ENCODE peak calls at places on chromosomes 2 and 18, in six cellular contexts. One of them, this sample, is unnamed.

GRCh38 chr2:73227086-73227485 is 6.0 kb downstream of the PRADC1 start:
- DNase-seq in lower lobe of right lung: no peak
- DNase-seq in PC-9: no peak
- DNase-seq in heart right ventricle: no peak
- DNase-seq in K562: no peak
- DNase-seq in WTC11: no peak
- DNase-seq in this sample: no peak

GRCh38 chr2:182148344-182148743 is 162.7 kb downstream of the PPP1R1C start:
- DNase-seq in lower lobe of right lung: no peak
- DNase-seq in PC-9: no peak
- DNase-seq in heart right ventricle: no peak
- DNase-seq in WTC11: no peak
- DNase-seq in K562: no peak
- DNase-seq in this sample: no peak

GRCh38 chr2:110864176-110864575 is 131.8 kb downstream of the ACOXL start:
- DNase-seq in heart right ventricle: no peak
- DNase-seq in lower lobe of right lung: no peak
- DNase-seq in PC-9: no peak
- DNase-seq in WTC11: no peak
- DNase-seq in K562: no peak
- DNase-seq in this sample: no peak

GRCh38 chr2:176128172-176129012 is 1.1 kb upstream of the HOXD8 start:
- DNase-seq in PC-9: no peak
- DNase-seq in heart right ventricle: no peak
- DNase-seq in lower lobe of right lung: no peak
- DNase-seq in K562: no peak
- DNase-seq in WTC11: peak
- DNase-seq in this sample: no peak

GRCh38 chr18:28485210-28485801 is 308.4 kb upstream of the CDH2 start:
- DNase-seq in heart right ventricle: no peak
- DNase-seq in lower lobe of right lung: no peak
- DNase-seq in PC-9: no peak
- DNase-seq in K562: no peak
- DNase-seq in WTC11: no peak
- DNase-seq in this sample: no peak

GRCh38 chr2:16666453-16666801 is 793 bp upstream of the CYRIA start:
- DNase-seq in WTC11: peak
- DNase-seq in lower lobe of right lung: no peak
- DNase-seq in K562: no peak
- DNase-seq in PC-9: no peak
- DNase-seq in heart right ventricle: peak
- DNase-seq in this sample: no peak

GRCh38 chr2:182573553-182573952 is 142.5 kb upstream of the DNAJC10 start:
- DNase-seq in heart right ventricle: no peak
- DNase-seq in WTC11: no peak
- DNase-seq in K562: no peak
- DNase-seq in PC-9: no peak
- DNase-seq in lower lobe of right lung: no peak
- DNase-seq in this sample: no peak

GRCh38 chr2:46336560-46336959 is 39.4 kb downstream of the EPAS1 start:
- DNase-seq in WTC11: no peak
- DNase-seq in heart right ventricle: no peak
- DNase-seq in K562: no peak
- DNase-seq in PC-9: no peak
- DNase-seq in lower lobe of right lung: no peak
- DNase-seq in this sample: no peak

GRCh38 chr2:220504890-220505564 is 877.6 kb downstream of the SLC4A3 start:
- DNase-seq in heart right ventricle: no peak
- DNase-seq in WTC11: peak
- DNase-seq in lower lobe of right lung: no peak
- DNase-seq in K562: no peak
- DNase-seq in PC-9: peak
- DNase-seq in this sample: no peak

GRCh38 chr2:126657146-126657635 is 1.2 kb downstream of the GYPC start:
- DNase-seq in K562: peak
- DNase-seq in WTC11: peak
- DNase-seq in PC-9: no peak
- DNase-seq in heart right ventricle: peak
- DNase-seq in lower lobe of right lung: peak
- DNase-seq in this sample: peak

GRCh38 chr2:201378496-201379397 is 21.6 kb upstream of the FLACC1 start:
- DNase-seq in PC-9: no peak
- DNase-seq in WTC11: no peak
- DNase-seq in lower lobe of right lung: no peak
- DNase-seq in heart right ventricle: no peak
- DNase-seq in K562: no peak
- DNase-seq in this sample: no peak

GRCh38 chr2:52034706-52035105 is 1002.8 kb upstream of the NRXN1 start:
- DNase-seq in WTC11: no peak
- DNase-seq in lower lobe of right lung: no peak
- DNase-seq in heart right ventricle: no peak
- DNase-seq in PC-9: no peak
- DNase-seq in K562: no peak
- DNase-seq in this sample: no peak

GRCh38 chr18:12515550-12515949 is 107.8 kb downstream of the PRELID3A start:
- DNase-seq in K562: no peak
- DNase-seq in PC-9: no peak
- DNase-seq in lower lobe of right lung: no peak
- DNase-seq in heart right ventricle: no peak
- DNase-seq in WTC11: no peak
- DNase-seq in this sample: no peak

GRCh38 chr2:170314744-170315447 is 136.9 kb downstream of the MYO3B start:
- DNase-seq in lower lobe of right lung: no peak
- DNase-seq in PC-9: no peak
- DNase-seq in K562: no peak
- DNase-seq in heart right ventricle: no peak
- DNase-seq in WTC11: no peak
- DNase-seq in this sample: no peak

GRCh38 chr2:138516030-138516704 is 14.6 kb downstream of the SPOPL start:
- DNase-seq in K562: no peak
- DNase-seq in PC-9: no peak
- DNase-seq in WTC11: no peak
- DNase-seq in heart right ventricle: no peak
- DNase-seq in lower lobe of right lung: no peak
- DNase-seq in this sample: no peak

GRCh38 chr2:239824051-239824694 is 201.0 kb downstream of the NDUFA10 start:
- DNase-seq in PC-9: peak
- DNase-seq in K562: peak
- DNase-seq in heart right ventricle: no peak
- DNase-seq in lower lobe of right lung: no peak
- DNase-seq in WTC11: peak
- DNase-seq in this sample: no peak

GRCh38 chr2:121627525-121628050 is 21.7 kb downstream of the CLASP1 start:
- DNase-seq in K562: peak
- DNase-seq in heart right ventricle: no peak
- DNase-seq in PC-9: no peak
- DNase-seq in lower lobe of right lung: no peak
- DNase-seq in WTC11: no peak
- DNase-seq in this sample: no peak

GRCh38 chr2:1024981-1025380 is 74.3 kb downstream of the SNTG2 start:
- DNase-seq in WTC11: no peak
- DNase-seq in PC-9: no peak
- DNase-seq in K562: no peak
- DNase-seq in heart right ventricle: no peak
- DNase-seq in lower lobe of right lung: no peak
- DNase-seq in this sample: no peak

GRCh38 chr2:128732976-128733431 is 414.3 kb upstream of the HS6ST1 start:
- DNase-seq in WTC11: no peak
- DNase-seq in PC-9: no peak
- DNase-seq in heart right ventricle: no peak
- DNase-seq in lower lobe of right lung: no peak
- DNase-seq in K562: no peak
- DNase-seq in this sample: no peak

GRCh38 chr2:39488450-39488849 is 51.4 kb upstream of the MAP4K3 start:
- DNase-seq in K562: no peak
- DNase-seq in heart right ventricle: no peak
- DNase-seq in WTC11: no peak
- DNase-seq in PC-9: peak
- DNase-seq in lower lobe of right lung: peak
- DNase-seq in this sample: no peak

GRCh38 chr18:79954791-79955190 is 3.3 kb upstream of the SLC66A2 start:
- DNase-seq in heart right ventricle: no peak
- DNase-seq in WTC11: no peak
- DNase-seq in K562: no peak
- DNase-seq in PC-9: no peak
- DNase-seq in lower lobe of right lung: peak
- DNase-seq in this sample: no peak

GRCh38 chr2:177758591-177759371 is 313.8 kb downstream of the PDE11A start:
- DNase-seq in heart right ventricle: peak
- DNase-seq in WTC11: peak
- DNase-seq in lower lobe of right lung: no peak
- DNase-seq in K562: peak
- DNase-seq in PC-9: peak
- DNase-seq in this sample: peak

GRCh38 chr2:9162841-9163240 is 43.8 kb upstream of the ASAP2 start:
- DNase-seq in WTC11: no peak
- DNase-seq in lower lobe of right lung: no peak
- DNase-seq in K562: no peak
- DNase-seq in heart right ventricle: no peak
- DNase-seq in PC-9: no peak
- DNase-seq in this sample: no peak

GRCh38 chr2:96764253-96764637 is 3.5 kb downstream of the CNNM4 start:
- DNase-seq in K562: peak
- DNase-seq in lower lobe of right lung: peak
- DNase-seq in PC-9: peak
- DNase-seq in heart right ventricle: peak
- DNase-seq in WTC11: peak
- DNase-seq in this sample: no peak

GRCh38 chr2:172680595-172681176 is 55.0 kb upstream of the RAPGEF4 start:
- DNase-seq in K562: no peak
- DNase-seq in heart right ventricle: peak
- DNase-seq in PC-9: no peak
- DNase-seq in lower lobe of right lung: no peak
- DNase-seq in WTC11: no peak
- DNase-seq in this sample: no peak

GRCh38 chr2:106030287-106031268 is 163.5 kb downstream of the UXS1 start:
- DNase-seq in WTC11: no peak
- DNase-seq in lower lobe of right lung: no peak
- DNase-seq in K562: no peak
- DNase-seq in PC-9: no peak
- DNase-seq in heart right ventricle: peak
- DNase-seq in this sample: no peak

DNA sequence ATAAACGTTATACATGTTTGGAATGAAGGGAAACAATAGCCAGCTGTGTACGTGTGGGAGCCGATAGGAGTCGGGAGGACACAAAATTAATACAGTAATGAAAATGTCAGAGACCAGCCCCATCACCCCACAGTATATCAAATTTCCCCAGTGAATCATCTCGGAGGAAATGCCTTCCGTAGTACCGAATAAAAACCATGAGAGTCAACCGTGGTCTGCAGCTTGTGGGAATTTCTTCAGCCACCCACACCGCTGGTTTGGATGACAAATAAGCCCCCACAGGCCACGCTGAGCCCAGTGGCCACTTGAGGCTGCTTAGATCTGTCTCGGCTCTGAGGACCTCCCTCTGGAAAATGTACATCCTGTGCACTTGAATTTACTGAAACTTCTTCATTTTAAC is 133.7 kb downstream of the COL6A3 start:
- DNase-seq in WTC11: no peak
- DNase-seq in PC-9: no peak
- DNase-seq in lower lobe of right lung: no peak
- DNase-seq in heart right ventricle: no peak
- DNase-seq in K562: no peak
- DNase-seq in this sample: no peak
- TF ChIP-seq CTCF in WTC11: no peak
- TF ChIP-seq CTCF in PC-9: no peak
- TF ChIP-seq CTCF in lower lobe of right lung: no peak
- TF ChIP-seq CTCF in heart right ventricle: no peak
- TF ChIP-seq CTCF in K562: no peak
- TF ChIP-seq CTCF in this sample: no peak

GRCh38 chr2:22126978-22127377 is 1003.2 kb downstream of the TDRD15 start:
- DNase-seq in PC-9: no peak
- DNase-seq in WTC11: no peak
- DNase-seq in K562: no peak
- DNase-seq in heart right ventricle: no peak
- DNase-seq in lower lobe of right lung: no peak
- DNase-seq in this sample: no peak

DNA sequence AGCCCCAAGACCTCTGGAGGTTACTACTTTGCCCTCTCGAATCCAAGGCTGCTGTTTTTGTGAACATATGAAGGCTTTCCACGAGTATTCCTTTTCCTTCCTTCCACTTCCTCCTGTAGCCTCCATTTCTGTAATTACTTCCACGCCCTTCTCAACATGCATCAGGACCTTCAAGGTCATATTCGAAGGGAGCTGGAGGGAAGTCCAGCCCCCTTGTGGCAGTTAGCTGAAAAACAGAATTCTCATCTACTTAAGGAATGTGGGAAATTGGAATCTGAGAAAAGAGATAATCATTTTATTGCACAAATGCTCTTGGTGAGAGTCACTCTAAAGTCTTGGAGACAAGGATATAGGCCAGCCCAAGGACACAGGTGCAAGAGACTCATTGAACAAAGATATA is 1000.2 kb downstream of the TDRD15 start:
- DNase-seq in PC-9: no peak
- DNase-seq in lower lobe of right lung: no peak
- DNase-seq in heart right ventricle: no peak
- DNase-seq in K562: no peak
- DNase-seq in WTC11: no peak
- DNase-seq in this sample: no peak
- TF ChIP-seq CTCF in PC-9: peak
- TF ChIP-seq CTCF in lower lobe of right lung: no peak
- TF ChIP-seq CTCF in heart right ventricle: no peak
- TF ChIP-seq CTCF in K562: no peak
- TF ChIP-seq CTCF in WTC11: peak
- TF ChIP-seq CTCF in this sample: peak

GRCh38 chr18:23618862-23619387 is 32.6 kb upstream of the NPC1 start:
- DNase-seq in lower lobe of right lung: peak
- DNase-seq in heart right ventricle: peak
- DNase-seq in WTC11: peak
- DNase-seq in PC-9: no peak
- DNase-seq in K562: no peak
- DNase-seq in this sample: peak
- TF ChIP-seq CTCF in lower lobe of right lung: no peak
- TF ChIP-seq CTCF in heart right ventricle: no peak
- TF ChIP-seq CTCF in WTC11: no peak
- TF ChIP-seq CTCF in PC-9: no peak
- TF ChIP-seq CTCF in K562: no peak
- TF ChIP-seq CTCF in this sample: peak

DNA sequence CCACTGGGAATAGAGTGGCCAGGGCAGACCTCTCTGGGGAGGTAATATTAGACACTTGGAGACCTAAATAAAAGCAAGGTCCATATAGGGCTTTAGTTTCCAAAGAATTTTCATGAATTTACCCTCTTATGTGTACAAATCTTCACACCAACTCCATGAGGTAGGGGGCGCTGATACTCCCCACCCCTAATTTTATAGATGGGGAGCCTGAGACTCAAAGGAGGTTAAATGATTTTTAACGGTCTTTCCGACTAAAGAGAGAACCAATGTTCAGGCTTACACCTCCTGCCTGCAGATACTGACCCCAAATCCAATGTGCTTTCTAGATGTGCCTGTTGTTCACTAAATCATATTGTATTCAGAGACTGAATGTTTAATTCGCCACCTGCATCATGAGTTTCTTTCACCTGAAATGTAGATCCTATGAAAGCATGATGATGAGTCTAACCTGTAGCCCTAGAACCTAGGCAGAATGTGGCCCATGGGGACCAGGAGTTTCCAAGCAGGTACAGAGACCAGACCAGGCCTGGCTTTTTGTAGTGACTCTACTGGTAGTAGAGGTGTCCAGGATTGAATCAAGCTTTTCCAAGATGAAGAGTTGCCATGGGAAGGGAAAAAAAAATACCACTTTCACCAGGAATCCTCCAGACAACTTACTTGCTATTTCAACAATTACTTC is 16.8 kb upstream of the PAX3 start:
- DNase-seq in lower lobe of right lung: no peak
- DNase-seq in K562: no peak
- DNase-seq in WTC11: no peak
- DNase-seq in heart right ventricle: no peak
- DNase-seq in PC-9: no peak
- DNase-seq in this sample: no peak
- TF ChIP-seq CTCF in lower lobe of right lung: no peak
- TF ChIP-seq CTCF in K562: no peak
- TF ChIP-seq CTCF in WTC11: peak
- TF ChIP-seq CTCF in heart right ventricle: no peak
- TF ChIP-seq CTCF in PC-9: peak
- TF ChIP-seq CTCF in this sample: peak

This sample was measured in neural crest cell.